ENCODE peak calls at places on chromosomes 12 and 14, in six cellular contexts. Q, R, E, Y, G and P are unnamed samples. For H3K4me1 and H3K36me3, the result is how much of the 10 kb centered on the place peaks cover.

GRCh38 chr12:40692617-40693502 is 621 bp downstream of the CNTN1 start:
- DNase-seq in G (peak), E (no peak), Q (peak), R (peak), Y (peak), P (no peak)

GRCh38 chr12:125015680-125016310 is 22.4 kb downstream of the BRI3BP start:
- DNase-seq in G (no peak), Y (no peak), E (no peak), Q (no peak), R (no peak), P (no peak)

GRCh38 chr14:50342211-50343080 is 30.3 kb downstream of the DMAC2L start:
- DNase-seq in Y (peak), E (peak), Q (peak), G (peak), R (no peak), P (no peak)

GRCh38 chr12:116551619-116551951 is 7.6 kb upstream of the MAP1LC3B2 start:
- DNase-seq in Y (no peak), G (no peak), Q (no peak), E (no peak), R (no peak), P (no peak)

GRCh38 chr14:36756221-36756620 is 94.6 kb downstream of the PAX9 start:
- DNase-seq in Y (no peak), G (no peak), Q (no peak), E (no peak), R (no peak), P (no peak)

GRCh38 chr14:61695695-61696527 is 598 bp downstream of the HIF1A start:
- DNase-seq in R (peak), Q (peak), E (peak), Y (peak), G (peak), P (peak)

GRCh38 chr14:80135305-80136088 is 75.8 kb downstream of the DIO2 start:
- DNase-seq in Y (no peak), G (no peak), R (no peak), Q (no peak), E (no peak), P (no peak)

GRCh38 chr14:70602254-70602653 is 1.8 kb upstream of the MED6 start:
- DNase-seq in R (no peak), E (no peak), G (no peak), Y (no peak), Q (no peak), P (peak)

GRCh38 chr14:101932668-101933067 is 31.7 kb upstream of the DYNC1H1 start:
- DNase-seq in E (no peak), Y (no peak), Q (peak), G (no peak), R (no peak), P (no peak)

GRCh38 chr12:57086951-57087688 is 1.8 kb upstream of the NAB2 start:
- DNase-seq in R (peak), G (peak), E (peak), Y (peak), Q (peak), P (peak)

GRCh38 chr14:44609201-44609600 is 102.1 kb upstream of the FSCB start:
- DNase-seq in R (no peak), G (no peak), Y (no peak), E (no peak), Q (no peak), P (no peak)

GRCh38 chr12:116266220-116266619 is 11.3 kb downstream of the MED13L start:
- DNase-seq in G (peak), R (no peak), Q (no peak), E (no peak), Y (no peak), P (no peak)

GRCh38 chr12:2902287-2902880 is 11.7 kb downstream of the TULP3 start:
- DNase-seq in Y (no peak), G (no peak), E (no peak), Q (no peak), R (no peak), P (no peak)

GRCh38 chr14:75128596-75128990 is 1.7 kb upstream of the NEK9 start:
- DNase-seq in E (no peak), Q (no peak), G (no peak), R (no peak), Y (no peak), P (no peak)

GRCh38 chr12:55728185-55728931 is 451 bp downstream of the CD63 start:
- DNase-seq in Q (peak), Y (peak), E (no peak), R (peak), G (peak), P (peak)

DNA sequence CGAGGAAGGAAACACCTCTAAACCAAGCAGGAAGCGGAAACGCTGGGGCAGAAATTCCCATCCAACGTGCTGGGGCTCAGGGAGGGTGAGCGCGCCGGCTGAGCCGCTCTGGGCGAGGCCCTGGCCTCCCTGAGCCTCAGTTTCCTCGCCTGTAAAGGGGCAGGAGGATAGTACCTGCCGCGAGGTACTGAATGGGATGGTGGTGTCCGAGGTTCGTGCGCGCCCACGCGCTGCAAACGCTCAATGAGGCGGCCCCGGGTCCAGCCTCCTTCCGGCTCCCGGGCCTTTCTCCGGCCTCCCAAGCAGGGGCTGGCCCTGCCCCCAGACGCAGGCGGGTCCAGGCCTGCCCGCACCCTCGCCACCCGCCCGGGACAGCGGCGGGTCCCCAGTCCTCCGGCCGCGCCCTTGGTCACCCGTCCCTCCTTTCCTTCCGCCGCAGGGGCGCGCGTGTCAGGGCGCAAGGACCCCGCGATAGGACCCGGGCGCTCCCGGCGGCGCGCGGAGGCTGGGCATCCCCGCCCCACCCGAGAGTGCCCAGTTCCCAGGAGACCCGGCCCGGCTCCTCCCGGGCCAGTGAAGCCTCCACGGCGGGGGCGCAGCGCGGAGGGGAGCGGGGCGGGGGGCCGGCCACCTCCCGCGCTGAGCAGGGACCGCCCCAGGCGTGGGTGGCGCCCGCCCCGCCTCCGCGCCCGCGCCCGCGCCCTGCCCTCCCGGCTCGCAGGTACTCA is 533 bp downstream of the BEGAIN start:
- DNase-seq in Y (peak), Q (peak), E (no peak), R (peak), G (peak), P (no peak)
- H3K4me3 ChIP-seq in Y (peak), Q (peak), E (peak), R (peak), G (peak), P (no peak)

GRCh38 chr12:64669270-64669842 is 59.1 kb downstream of the RASSF3 start:
- DNase-seq in R (peak), G (peak), Y (peak), E (no peak), Q (peak), P (peak)

GRCh38 chr12:64670039-64670438 is 59.7 kb downstream of the RASSF3 start:
- DNase-seq in Q (no peak), E (no peak), G (no peak), R (no peak), Y (no peak), P (peak)

GRCh38 chr12:64671682-64672081 is 61.4 kb downstream of the RASSF3 start:
- DNase-seq in Q (no peak), G (no peak), E (no peak), R (no peak), Y (no peak), P (no peak)

GRCh38 chr12:64672925-64673409 is 62.7 kb downstream of the RASSF3 start:
- DNase-seq in G (no peak), E (no peak), Q (peak), R (peak), Y (no peak), P (peak)

GRCh38 chr12:64670856-64671639 is 60.8 kb downstream of the RASSF3 start:
- DNase-seq in E (no peak), Y (no peak), R (no peak), Q (no peak), G (peak), P (no peak)
- H3K4me1 ChIP-seq in E (under half), Y (under half), R (under half), Q (half or more), G (under half), P (half or more)

GRCh38 chr12:51777457-51777856 is 71.1 kb downstream of the FIGNL2 start:
- DNase-seq in Y (no peak), Q (no peak), R (no peak), E (no peak), G (peak), P (no peak)
- H3K36me3 ChIP-seq in Y (under half), Q (under half), R (under half), E (under half), G (under half), P (under half)

GRCh38 chr14:68576031-68576430 is 216.8 kb downstream of the ZFP36L1 start:
- DNase-seq in Y (no peak), E (no peak), Q (no peak), G (no peak), R (no peak), P (no peak)

GRCh38 chr14:68580096-68580640 is 212.7 kb downstream of the ZFP36L1 start:
- DNase-seq in E (no peak), Q (no peak), R (no peak), Y (no peak), G (no peak), P (no peak)

GRCh38 chr14:68576496-68577244 is 216.2 kb downstream of the ZFP36L1 start:
- DNase-seq in Q (no peak), E (no peak), R (no peak), Y (no peak), G (no peak), P (no peak)

GRCh38 chr14:68580676-68581075 is 212.2 kb downstream of the ZFP36L1 start:
- DNase-seq in E (no peak), R (no peak), Y (no peak), Q (no peak), G (no peak), P (no peak)

GRCh38 chr14:68578597-68578996 is 214.3 kb downstream of the ZFP36L1 start:
- DNase-seq in Y (no peak), E (no peak), R (no peak), Q (no peak), G (no peak), P (no peak)
- H3K4me3 ChIP-seq in Y (no peak), E (no peak), R (no peak), Q (no peak), G (no peak), P (no peak)

DNA sequence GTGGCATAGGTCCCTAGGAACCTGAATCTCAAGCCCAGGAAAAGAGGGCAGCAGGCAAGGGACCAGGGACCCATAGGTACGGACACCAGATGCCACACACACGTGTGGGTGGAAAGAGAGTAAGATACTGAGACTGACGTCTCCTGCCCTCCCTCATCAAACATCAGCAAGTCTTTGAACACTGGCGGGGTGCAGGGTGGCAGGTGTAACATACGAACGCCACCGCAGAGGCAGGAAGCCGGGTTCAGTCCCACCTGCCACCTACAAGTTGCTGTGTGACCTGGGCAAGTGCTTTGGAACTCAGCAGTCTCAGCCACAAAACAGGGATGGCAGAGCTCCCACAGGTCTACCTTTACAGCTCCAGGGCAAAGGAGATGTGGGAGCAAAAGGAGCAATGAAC is 11.1 kb downstream of the ACTN1 start:
- DNase-seq in E (no peak), R (no peak), Y (no peak), G (peak), Q (no peak), P (no peak)
- H3K4me1 ChIP-seq in E (under half), R (under half), Y (half or more), G (under half), Q (half or more), P (under half)

DNA sequence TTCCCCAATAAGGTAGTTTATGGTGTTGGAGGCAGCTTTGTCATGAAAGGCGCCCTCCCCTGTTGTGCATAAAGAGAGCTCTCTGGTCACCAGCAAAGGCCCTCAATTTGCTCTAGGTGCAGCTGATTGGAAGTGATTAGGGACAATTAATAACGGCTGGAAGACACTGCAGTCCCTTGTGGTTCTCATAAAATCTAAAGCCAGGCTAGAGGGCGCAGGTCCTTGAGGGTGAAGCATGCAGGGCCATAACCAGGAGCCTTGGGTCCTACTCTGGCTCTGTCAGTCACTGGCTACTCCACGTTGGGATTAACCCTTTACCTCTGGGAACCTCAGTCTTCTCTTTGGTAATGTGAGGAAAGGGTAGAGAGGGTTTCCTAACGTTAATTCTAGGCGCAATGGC is 1.9 kb downstream of the DAAM1 start:
- DNase-seq in R (no peak), Y (no peak), G (peak), E (no peak), Q (no peak), P (peak)
- H3K36me3 ChIP-seq in R (under half), Y (under half), G (under half), E (under half), Q (under half), P (under half)

DNA sequence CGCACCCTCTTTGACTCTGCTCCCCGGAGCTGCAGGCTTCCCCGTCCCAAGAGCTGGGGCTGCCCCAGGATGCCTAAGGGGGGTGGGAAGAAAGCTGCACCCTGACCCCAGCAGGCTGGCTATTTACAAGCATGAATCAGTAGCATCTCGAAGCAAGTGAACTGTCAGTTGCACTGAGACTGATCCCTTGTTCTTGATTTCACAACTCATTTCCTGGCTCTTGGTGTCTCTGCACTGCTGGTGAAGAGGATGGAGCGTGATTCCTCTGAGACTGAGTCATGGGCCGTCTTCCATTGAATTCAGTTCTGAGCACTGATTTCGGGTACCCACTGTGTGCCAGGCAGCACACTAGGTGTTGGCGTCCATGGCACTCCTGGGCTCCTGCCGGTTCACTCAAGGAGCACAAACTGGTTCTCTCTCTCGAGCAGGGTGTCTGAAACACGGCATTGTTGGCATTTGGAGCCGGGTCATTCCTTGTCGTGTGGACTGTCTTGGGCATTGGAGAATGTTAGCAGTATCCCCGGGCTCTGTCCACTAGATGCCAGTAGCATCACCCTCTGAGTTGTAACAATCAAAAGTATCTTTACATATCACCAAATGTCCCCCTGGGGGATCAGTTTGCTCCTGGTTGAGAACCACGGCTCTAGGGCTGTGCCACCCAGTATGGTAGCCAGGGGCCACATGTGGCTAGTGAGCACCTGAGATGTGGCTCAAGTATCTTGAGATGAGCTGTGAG is 86.9 kb downstream of the RIN3 start:
- DNase-seq in G (peak), E (no peak), R (no peak), Q (no peak), Y (no peak), P (no peak)
- H3K4me3 ChIP-seq in G (no peak), E (no peak), R (no peak), Q (no peak), Y (no peak), P (no peak)

GRCh38 chr12:49707127-49707811 is at the start of gene FMNL3:
- DNase-seq in Q (peak), G (peak), E (peak), R (peak), Y (peak), P (peak)

GRCh38 chr12:49706351-49707126 is 666 bp downstream of the FMNL3 start:
- DNase-seq in E (peak), Q (peak), G (peak), Y (peak), R (peak), P (peak)

GRCh38 chr12:49707812-49708147 is 575 bp upstream of the FMNL3 start:
- DNase-seq in R (no peak), Y (no peak), Q (no peak), G (no peak), E (no peak), P (no peak)

GRCh38 chr12:49703647-49704137 is 3.5 kb downstream of the FMNL3 start:
- DNase-seq in Y (no peak), E (no peak), Q (no peak), R (no peak), G (no peak), P (peak)

DNA sequence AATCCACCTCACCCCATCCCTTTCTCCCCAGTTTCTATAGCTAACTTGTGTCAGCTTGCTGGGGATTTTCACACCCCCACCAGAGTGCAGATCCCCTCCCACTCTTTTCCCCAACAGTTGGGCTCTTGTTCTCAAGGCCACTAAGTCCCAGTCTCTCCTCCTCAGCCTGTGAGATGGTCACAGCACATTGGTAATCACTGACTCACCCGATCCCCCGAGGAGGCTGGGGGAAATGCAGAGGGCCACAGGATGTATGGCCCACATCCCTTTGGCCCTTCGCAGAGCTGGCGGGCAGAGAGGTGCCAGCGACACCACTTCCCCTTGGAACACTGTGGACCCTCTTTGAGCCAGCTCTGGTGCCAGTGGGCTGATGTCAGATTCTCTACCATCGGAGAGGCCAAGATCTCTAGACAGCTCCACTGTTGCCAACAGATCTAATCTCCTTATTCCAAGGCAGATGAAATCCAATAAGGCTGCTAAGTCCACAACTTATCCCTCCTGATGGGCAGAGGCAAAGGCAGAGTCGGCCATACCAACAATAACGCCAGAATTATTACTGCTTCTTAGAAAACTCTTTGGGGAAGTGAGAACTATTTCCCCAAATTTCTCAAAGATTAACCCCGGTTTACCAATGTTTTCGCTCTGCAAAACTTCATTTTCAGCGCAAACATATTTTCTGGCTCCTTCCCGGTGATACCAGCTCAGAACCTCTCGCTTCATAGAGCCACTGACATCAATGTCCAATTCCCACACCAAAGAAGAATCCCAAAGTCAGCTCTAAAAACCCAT is 1.5 kb downstream of the FMNL3 start:
- DNase-seq in Q (peak), Y (no peak), E (peak), R (peak), G (peak), P (peak)
- H3K4me1 ChIP-seq in Q (under half), Y (under half), E (under half), R (under half), G (under half), P (half or more)

GRCh38 chr14:21415329-21415728 is 31.5 kb upstream of the SUPT16H start:
- DNase-seq in Y (no peak), R (no peak), Q (no peak), G (no peak), E (no peak), P (no peak)
- H3K36me3 ChIP-seq in Y (under half), R (half or more), Q (half or more), G (half or more), E (half or more), P (half or more)